ENCODE peak calls at places on chromosome 15, in six cellular contexts. N is fibroblast of lung, U is cardiac fibroblast, E is fibroblast of mammary gland, G is Panc1, Z is HFF-Myc. X is an unnamed sample.

GRCh38 chr15:92884459-92884812 is 15.7 kb upstream of the CHD2 start:
- DNase-seq in N (no peak), U (no peak), E (no peak), G (no peak), Z (no peak), X (no peak)

GRCh38 chr15:69478259-69478687 is 25.7 kb downstream of the RPLP1 start:
- DNase-seq in N (peak), U (peak), E (peak), G (no peak), Z (no peak), X (peak)

GRCh38 chr15:66165856-66166255 is 87.7 kb downstream of the MEGF11 start:
- DNase-seq in N (no peak), U (no peak), E (no peak), G (no peak), Z (no peak), X (no peak)

GRCh38 chr15:31399544-31400171 is 73.0 kb downstream of the KLF13 start:
- DNase-seq in N (no peak), U (peak), E (peak), G (no peak), Z (no peak), X (no peak)

GRCh38 chr15:92650256-92650655 is 5.3 kb downstream of the FAM174B start:
- DNase-seq in N (peak), U (peak), E (no peak), G (no peak), Z (no peak), X (no peak)

GRCh38 chr15:71385026-71385425 is 269.8 kb downstream of the THSD4 start:
- DNase-seq in N (peak), U (peak), E (no peak), G (no peak), Z (no peak), X (peak)

GRCh38 chr15:56058986-56059385 is 65.6 kb upstream of the NEDD4 start:
- DNase-seq in N (no peak), U (peak), E (no peak), G (no peak), Z (no peak), X (no peak)

GRCh38 chr15:96359371-96359771 is 28.9 kb downstream of the NR2F2 start:
- DNase-seq in N (no peak), U (no peak), E (no peak), G (no peak), Z (no peak), X (no peak)

GRCh38 chr15:66721954-66722353 is 19.9 kb downstream of the SMAD6 start:
- DNase-seq in N (no peak), U (no peak), E (no peak), G (no peak), Z (no peak), X (no peak)

GRCh38 chr15:78047631-78048409 is 29.7 kb downstream of the TBC1D2B start:
- DNase-seq in N (peak), U (peak), E (peak), G (no peak), Z (no peak), X (peak)

GRCh38 chr15:64574220-64574994 is 114.0 kb downstream of the ZNF609 start:
- DNase-seq in N (peak), U (peak), E (peak), G (no peak), Z (no peak), X (no peak)

GRCh38 chr15:35115155-35115725 is 30.1 kb upstream of the NANOGP8 start:
- DNase-seq in N (no peak), U (no peak), E (peak), G (no peak), Z (peak), X (no peak)

GRCh38 chr15:75161788-75162414 is 39.8 kb upstream of the C15orf39 start:
- DNase-seq in N (peak), U (peak), E (peak), G (no peak), Z (no peak), X (no peak)

GRCh38 chr15:92884813-92885461 is 15.2 kb upstream of the CHD2 start:
- DNase-seq in N (peak), U (no peak), E (peak), G (no peak), Z (no peak), X (no peak)

GRCh38 chr15:98549003-98549402 is 99.3 kb upstream of the IGF1R start:
- DNase-seq in N (no peak), U (no peak), E (no peak), G (no peak), Z (no peak), X (no peak)
- H3K4me3 ChIP-seq in N (peak), U (peak), E (peak), G (peak), Z (peak), X (no peak)

GRCh38 chr15:95327661-95328060 is 1002.8 kb upstream of the NR2F2 start:
- DNase-seq in N (no peak), U (no peak), E (no peak), G (no peak), Z (no peak), X (no peak)

GRCh38 chr15:95326689-95327525 is 1003.6 kb upstream of the NR2F2 start:
- DNase-seq in N (no peak), U (no peak), E (no peak), G (no peak), Z (no peak), X (no peak)

GRCh38 chr15:95323798-95324197 is 1006.7 kb upstream of the NR2F2 start:
- DNase-seq in N (no peak), U (no peak), E (no peak), G (peak), Z (no peak), X (no peak)

GRCh38 chr15:95325763-95326688 is 1004.5 kb upstream of the NR2F2 start:
- DNase-seq in N (peak), U (peak), E (peak), G (no peak), Z (no peak), X (no peak)

GRCh38 chr15:95324596-95325135 is 1005.8 kb upstream of the NR2F2 start:
- DNase-seq in N (no peak), U (no peak), E (no peak), G (no peak), Z (no peak), X (no peak)
- H3K4me3 ChIP-seq in N (no peak), U (no peak), E (no peak), G (no peak), Z (no peak), X (no peak)

GRCh38 chr15:89402406-89402805 is 67.8 kb upstream of the POLG start:
- DNase-seq in N (no peak), U (no peak), E (no peak), G (no peak), Z (no peak), X (no peak)
- H3K4me3 ChIP-seq in N (no peak), U (no peak), E (no peak), G (no peak), Z (no peak), X (no peak)

GRCh38 chr15:41891946-41892345 is 1.9 kb downstream of the SPTBN5 start:
- DNase-seq in N (no peak), U (no peak), E (no peak), G (no peak), Z (no peak), X (no peak)

GRCh38 chr15:41891226-41891625 is 2.6 kb downstream of the SPTBN5 start:
- DNase-seq in N (no peak), U (no peak), E (no peak), G (no peak), Z (no peak), X (no peak)

GRCh38 chr15:41894251-41894790 is 468 bp upstream of the SPTBN5 start:
- DNase-seq in N (no peak), U (no peak), E (no peak), G (no peak), Z (no peak), X (no peak)

GRCh38 chr15:41893422-41894250 is at the start of gene SPTBN5:
- DNase-seq in N (no peak), U (no peak), E (no peak), G (no peak), Z (no peak), X (no peak)

GRCh38 chr15:41892621-41893421 is 1.0 kb downstream of the SPTBN5 start:
- DNase-seq in N (no peak), U (peak), E (no peak), G (no peak), Z (no peak), X (peak)
- H3K4me3 ChIP-seq in N (no peak), U (no peak), E (no peak), G (no peak), Z (no peak), X (no peak)

GRCh38 chr15:87730706-87731105 is 525.8 kb downstream of the NTRK3 start:
- DNase-seq in N (no peak), U (no peak), E (no peak), G (no peak), Z (no peak), X (no peak)

GRCh38 chr15:87733005-87733404 is 523.5 kb downstream of the NTRK3 start:
- DNase-seq in N (no peak), U (peak), E (no peak), G (no peak), Z (no peak), X (no peak)

GRCh38 chr15:87733977-87734376 is 522.6 kb downstream of the NTRK3 start:
- DNase-seq in N (no peak), U (no peak), E (no peak), G (no peak), Z (no peak), X (no peak)

GRCh38 chr15:87733522-87733921 is 523.0 kb downstream of the NTRK3 start:
- DNase-seq in N (no peak), U (no peak), E (no peak), G (no peak), Z (no peak), X (no peak)

DNA sequence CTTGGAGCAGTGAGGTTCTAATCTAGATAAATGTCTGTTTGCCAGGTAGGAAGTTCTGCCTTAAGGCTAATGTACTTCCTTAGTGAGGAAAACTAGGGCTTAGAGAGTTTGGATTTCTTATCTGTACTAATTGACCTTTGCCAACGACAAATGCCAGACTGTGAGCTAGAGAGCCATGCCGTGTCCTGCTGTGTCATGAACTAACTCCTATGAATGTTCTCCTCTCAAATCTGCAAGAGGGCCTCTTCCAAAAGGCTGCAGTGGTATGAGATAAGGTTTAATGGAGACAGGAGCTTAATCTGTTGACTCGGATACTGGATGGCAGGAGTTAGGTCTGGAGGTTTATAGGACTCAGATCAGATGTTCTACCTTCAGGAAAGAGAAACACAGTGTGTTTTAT is 524.9 kb downstream of the NTRK3 start:
- DNase-seq in N (no peak), U (no peak), E (no peak), G (no peak), Z (no peak), X (no peak)
- H3K4me3 ChIP-seq in N (no peak), U (no peak), E (no peak), G (no peak), Z (no peak), X (no peak)

GRCh38 chr15:68114356-68114755 is 60.2 kb downstream of the PIAS1 start:
- DNase-seq in N (peak), U (peak), E (peak), G (no peak), Z (no peak), X (no peak)

GRCh38 chr15:68113273-68113672 is 59.2 kb downstream of the PIAS1 start:
- DNase-seq in N (peak), U (peak), E (peak), G (no peak), Z (no peak), X (no peak)

GRCh38 chr15:68112711-68113110 is 58.6 kb downstream of the PIAS1 start:
- DNase-seq in N (no peak), U (no peak), E (peak), G (no peak), Z (no peak), X (no peak)

GRCh38 chr15:68113751-68114150 is 59.6 kb downstream of the PIAS1 start:
- DNase-seq in N (no peak), U (no peak), E (no peak), G (no peak), Z (no peak), X (no peak)

DNA sequence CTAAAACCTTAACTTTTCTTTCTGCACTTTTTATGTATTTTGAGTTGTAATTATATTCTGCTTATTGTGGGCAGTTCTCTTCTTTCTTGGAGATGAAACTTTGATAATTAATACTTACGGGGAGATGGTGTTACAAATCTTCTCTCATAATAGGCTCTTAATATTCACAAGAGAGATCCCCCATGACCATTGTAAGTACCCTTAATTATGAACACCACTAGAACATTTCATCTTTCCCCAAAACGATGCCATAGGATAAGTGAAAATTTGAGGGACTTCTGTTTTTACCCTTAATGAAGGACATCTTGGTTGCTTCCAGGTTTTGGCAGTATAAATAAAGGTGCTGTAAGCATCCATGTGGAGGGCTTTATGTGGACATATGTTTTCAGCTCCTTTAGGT is 60.7 kb downstream of the PIAS1 start:
- DNase-seq in N (no peak), U (no peak), E (no peak), G (no peak), Z (no peak), X (no peak)
- H3K4me3 ChIP-seq in N (peak), U (peak), E (peak), G (peak), Z (no peak), X (no peak)

GRCh38 chr15:44727462-44728231 is 8.7 kb upstream of the TRIM69 start:
- DNase-seq in N (no peak), U (no peak), E (no peak), G (no peak), Z (no peak), X (no peak)
- H3K4me3 ChIP-seq in N (no peak), U (no peak), E (peak), G (peak), Z (no peak), X (peak)

GRCh38 chr15:77013786-77014136 is 18.8 kb downstream of the PSTPIP1 start:
- DNase-seq in N (no peak), U (no peak), E (no peak), G (no peak), Z (no peak), X (peak)

GRCh38 chr15:77015651-77016320 is 20.9 kb downstream of the PSTPIP1 start:
- DNase-seq in N (no peak), U (no peak), E (no peak), G (no peak), Z (no peak), X (no peak)

GRCh38 chr15:77016321-77016695 is 21.4 kb downstream of the PSTPIP1 start:
- DNase-seq in N (no peak), U (no peak), E (no peak), G (no peak), Z (no peak), X (no peak)

GRCh38 chr15:77012868-77013267 is 17.9 kb downstream of the PSTPIP1 start:
- DNase-seq in N (no peak), U (no peak), E (no peak), G (no peak), Z (no peak), X (peak)

GRCh38 chr15:77014137-77015081 is 19.5 kb downstream of the PSTPIP1 start:
- DNase-seq in N (no peak), U (no peak), E (no peak), G (no peak), Z (no peak), X (no peak)
- H3K4me3 ChIP-seq in N (no peak), U (no peak), E (no peak), G (no peak), Z (no peak), X (no peak)